ENCODE peak calls at places on chromosomes 7 and 10, in four cellular contexts. Q is endothelial cell of umbilical vein, G is endodermal cell, L is glutamatergic neuron. S is an unnamed sample.

GRCh38 chr10:102431452-102432124 is 786 bp downstream of the CUEDC2 start:
- DNase-seq in G (no peak), L (no peak), Q (no peak), S (no peak)

GRCh38 chr7:72404743-72405142 is 7.4 kb downstream of the CALN1 start:
- DNase-seq in G (no peak), Q (no peak), L (no peak), S (no peak)

GRCh38 chr7:81956520-81956919 is 186.7 kb upstream of the HGF start:
- DNase-seq in Q (peak; percentile 52), L (no peak), G (peak; percentile 50), S (no peak)

GRCh38 chr10:69446650-69447151 is 4.6 kb upstream of the TSPAN15 start:
- DNase-seq in L (no peak), Q (peak; percentile 96), G (no peak), S (no peak)

GRCh38 chr7:139702313-139702731 is 75.5 kb downstream of the HIPK2 start:
- DNase-seq in L (peak; percentile 40), G (peak; percentile 44), Q (peak; percentile 50), S (no peak)

GRCh38 chr10:28897617-28898464 is 220.5 kb downstream of the BAMBI start:
- DNase-seq in L (no peak), Q (no peak), G (no peak), S (peak; percentile 18)

GRCh38 chr10:117541909-117542705 is 439 bp upstream of the EMX2 start:
- DNase-seq in Q (no peak), L (peak; percentile 89), G (peak; percentile 94), S (peak; percentile 61)

GRCh38 chr7:33932221-33932620 is 26.9 kb downstream of the BMPER start:
- DNase-seq in G (no peak), Q (peak; percentile 6), L (no peak), S (no peak)

GRCh38 chr7:47516985-47517590 is 64.8 kb downstream of the TNS3 start:
- DNase-seq in Q (no peak), G (no peak), L (no peak), S (no peak)

GRCh38 chr7:157465597-157466348 is 129.0 kb downstream of the DNAJB6 start:
- DNase-seq in Q (no peak), L (no peak), G (no peak), S (no peak)

GRCh38 chr7:17523813-17524741 is 225.6 kb downstream of the AHR start:
- DNase-seq in L (no peak), G (no peak), Q (no peak), S (no peak)

GRCh38 chr7:1893025-1893424 is 222.9 kb downstream of the ELFN1 start:
- DNase-seq in L (peak; percentile 13), Q (no peak), G (no peak), S (no peak)

GRCh38 chr10:93567277-93568104 is 1.0 kb downstream of the FFAR4 start:
- DNase-seq in Q (no peak), L (no peak), G (no peak), S (no peak)

GRCh38 chr7:33903770-33904679 is 1.3 kb upstream of the BMPER start:
- DNase-seq in G (peak; percentile 84), L (peak; percentile 64), Q (peak; percentile 52), S (peak; percentile 11)

GRCh38 chr10:128274938-128275337 is 148.7 kb upstream of the MKI67 start:
- DNase-seq in L (no peak), G (no peak), Q (no peak), S (no peak)

GRCh38 chr10:107553470-107553869 is 389.0 kb upstream of the SORCS1 start:
- DNase-seq in Q (no peak), L (no peak), G (no peak), S (no peak)

DNA sequence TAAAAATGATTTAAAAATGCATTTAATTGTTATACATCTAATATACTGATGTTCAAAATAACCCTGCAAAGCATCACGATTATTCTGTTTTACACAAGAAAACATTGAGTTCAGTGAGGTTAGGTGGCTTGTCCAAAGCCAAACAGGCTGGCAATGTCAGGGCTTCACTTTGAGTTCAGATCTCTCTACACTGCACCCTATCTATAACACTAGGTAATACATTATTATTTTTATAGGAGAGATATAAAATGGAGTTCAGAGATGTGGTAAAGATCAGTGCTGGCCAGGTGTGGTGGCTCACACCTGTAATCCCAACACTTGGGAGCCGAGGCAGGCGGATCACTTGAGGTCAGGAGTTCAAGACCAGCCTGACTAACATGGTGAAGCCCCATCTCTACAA is 165.9 kb upstream of the MYO3A start:
- DNase-seq in G (no peak), Q (no peak), L (no peak), S (no peak)
- TF ChIP-seq CTCF in G (peak; percentile 67), Q (no peak), L (no peak), S (peak; percentile 31)

DNA sequence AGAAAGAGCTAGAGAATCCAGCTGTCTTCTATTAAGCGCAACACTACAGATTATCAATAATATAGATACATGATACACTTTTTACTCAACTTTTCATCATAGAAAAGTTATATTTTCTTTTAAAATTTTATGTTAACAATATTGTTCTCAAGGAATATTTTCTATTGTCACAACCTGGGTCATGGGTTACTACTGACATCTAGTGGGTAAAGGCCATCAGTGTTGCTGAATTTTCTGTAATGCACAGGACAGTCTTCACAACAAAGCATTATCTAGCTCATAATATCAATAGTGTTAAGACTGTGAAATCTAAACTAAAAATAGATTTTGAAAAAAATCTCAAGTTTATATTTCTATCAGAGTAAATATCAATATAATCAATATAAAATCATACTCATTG is 209.8 kb downstream of the ZNF33B start:
- DNase-seq in L (no peak), Q (no peak), G (no peak), S (no peak)
- TF ChIP-seq CTCF in L (no peak), Q (no peak), G (peak; percentile 51), S (no peak)

DNA sequence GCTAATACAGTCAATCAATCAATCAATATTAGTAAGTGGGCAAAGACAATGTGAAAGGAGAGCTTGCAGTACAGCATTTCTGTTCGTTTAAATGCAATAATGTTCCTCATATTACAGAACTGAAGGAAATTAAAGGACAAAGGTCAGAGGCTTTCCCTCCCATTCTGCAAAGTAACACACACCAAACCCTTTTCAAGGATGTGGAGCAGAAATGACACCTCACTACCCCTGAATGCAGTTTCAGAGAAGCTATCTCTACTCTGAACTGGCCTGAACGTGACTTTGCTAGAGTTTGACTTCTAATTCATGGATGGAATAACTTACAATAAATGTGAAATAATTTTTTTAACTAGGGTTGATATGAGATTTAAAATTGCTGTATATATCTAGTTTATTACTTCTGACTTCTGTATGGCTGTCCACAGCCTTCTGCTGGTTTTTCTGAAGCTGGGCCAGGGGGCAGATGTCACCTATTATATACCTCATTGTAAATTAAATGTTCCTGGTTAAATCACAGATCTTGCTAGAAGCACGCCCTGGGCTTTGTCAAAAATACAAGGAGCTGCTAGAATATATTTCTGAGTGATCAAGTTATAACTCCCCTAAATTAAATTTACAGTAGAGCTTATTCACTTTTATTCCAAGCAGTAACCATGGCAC is 156.9 kb upstream of the C7orf33 start:
- DNase-seq in L (no peak), Q (no peak), G (no peak), S (no peak)
- TF ChIP-seq CTCF in L (no peak), Q (no peak), G (no peak), S (no peak)

DNA sequence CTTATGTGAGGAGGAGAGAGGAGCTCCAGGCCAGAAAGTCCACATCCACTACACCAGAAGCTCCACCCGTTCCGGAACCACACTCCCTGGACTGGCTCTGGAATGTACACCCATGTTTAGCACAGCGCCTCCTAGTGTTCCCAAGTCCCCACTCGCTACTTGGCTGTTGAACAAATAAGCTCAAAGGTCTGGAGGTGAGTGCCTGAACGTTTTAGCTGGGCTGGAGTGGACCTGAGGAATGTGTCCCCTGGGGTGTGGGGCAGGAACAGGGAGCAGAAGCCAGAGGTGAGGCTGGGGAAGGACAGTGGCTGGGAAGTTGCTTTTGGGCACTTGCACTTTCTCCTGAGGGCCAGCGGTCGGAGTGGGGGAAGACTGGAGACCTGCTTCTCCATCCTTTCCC is 164.1 kb upstream of the CDCA7L start:
- DNase-seq in L (peak; percentile 54), G (peak; percentile 83), Q (no peak), S (no peak)
- TF ChIP-seq CTCF in L (no peak), G (no peak), Q (peak; percentile 42), S (no peak)

GRCh38 chr7:151032936-151033863 is 5.0 kb downstream of the ABCB8 start:
- DNase-seq in G (peak; percentile 58), Q (no peak), L (no peak), S (no peak)
- TF ChIP-seq CTCF in G (peak; percentile 55), Q (no peak), L (peak; percentile 18), S (no peak)

GRCh38 chr7:6011541-6011940 is 2.5 kb downstream of the AIMP2 start:
- DNase-seq in Q (no peak), L (no peak), G (no peak), S (no peak)

GRCh38 chr7:6012355-6013104 is 3.5 kb downstream of the AIMP2 start:
- DNase-seq in Q (no peak), L (no peak), G (no peak), S (no peak)

GRCh38 chr7:6008668-6009611 is at the start of the genes AIMP2 and PMS2:
- DNase-seq in L (peak; percentile 97), Q (peak; percentile 99), G (peak; percentile 100), S (peak; percentile 97)
- TF ChIP-seq CTCF in L (no peak), Q (peak; percentile 26), G (peak; percentile 15), S (peak; percentile 20)

DNA sequence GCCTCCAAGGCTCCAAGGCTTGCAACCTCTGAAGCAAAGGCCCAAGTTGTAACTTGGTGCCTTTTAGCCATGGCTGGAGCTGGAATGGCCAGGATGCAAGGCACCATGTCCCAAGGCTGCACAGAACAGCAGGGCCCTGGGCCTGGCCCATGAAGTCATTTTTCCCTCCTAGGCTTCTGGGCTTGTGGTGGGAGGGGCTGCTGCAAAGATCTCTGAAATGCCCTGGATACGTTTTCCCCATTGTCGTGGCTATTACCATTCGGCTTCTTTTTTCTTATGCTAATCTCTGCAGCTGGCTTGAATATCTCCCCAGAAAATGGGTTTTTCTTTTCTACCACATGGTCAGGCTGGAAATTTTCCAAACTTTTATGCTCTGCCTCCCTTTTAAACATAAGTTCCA is 234.2 kb downstream of the CDK14 start:
- DNase-seq in L (no peak), G (no peak), Q (no peak), S (no peak)
- TF ChIP-seq CTCF in L (no peak), G (no peak), Q (no peak), S (no peak)

GRCh38 chr7:46131916-46132795 is 211.1 kb upstream of the IGFBP3 start:
- DNase-seq in Q (no peak), G (peak; percentile 81), L (no peak), S (no peak)
- TF ChIP-seq CTCF in Q (no peak), G (peak; percentile 71), L (no peak), S (peak; percentile 19)

GRCh38 chr7:133139350-133139749 is 57.5 kb upstream of the CHCHD3 start:
- DNase-seq in L (peak; percentile 25), G (peak; percentile 94), Q (peak; percentile 32), S (peak; percentile 12)
- TF ChIP-seq CTCF in L (peak; percentile 32), G (peak; percentile 82), Q (peak; percentile 37), S (peak; percentile 52)

DNA sequence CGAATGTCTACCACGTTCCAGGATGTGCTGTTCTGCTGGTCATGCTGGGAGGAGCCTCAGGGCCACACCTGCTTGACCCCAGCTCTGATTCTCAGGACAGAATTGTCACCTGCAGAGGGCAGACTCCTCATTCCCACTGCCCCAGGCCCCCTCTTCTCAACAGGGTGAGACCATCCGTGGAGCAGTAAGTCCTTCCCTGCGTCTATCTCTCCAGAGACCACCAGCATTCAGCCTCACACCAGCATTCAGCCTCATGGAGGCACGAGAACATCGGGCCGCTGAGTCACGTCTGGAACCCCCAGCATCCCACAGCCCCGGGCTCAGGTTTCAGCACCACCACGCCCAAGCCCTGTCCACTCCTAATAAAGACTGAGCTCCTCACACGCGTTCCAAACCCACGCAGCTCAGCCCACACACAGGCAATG is 273.4 kb downstream of the DIP2C start:
- DNase-seq in L (no peak), Q (no peak), G (peak; percentile 85), S (no peak)
- TF ChIP-seq CTCF in L (no peak), Q (no peak), G (peak; percentile 79), S (no peak)